ENCODE peak calls at places on chromosomes 5 and 9, in eight cellular contexts. One of them, this sample, is unnamed.

GRCh38 chr5:103260951-103261350 is 2.4 kb downstream of the MACIR start:
- DNase-seq in HFFc6: no peak
- DNase-seq in A549: no peak
- DNase-seq in IMR-90: no peak
- DNase-seq in AG04449: no peak
- DNase-seq in K562: no peak
- DNase-seq in body of pancreas: no peak
- DNase-seq in mesothelial cell of epicardium: no peak
- DNase-seq in this sample: no peak

GRCh38 chr9:87684627-87685204 is 41.2 kb upstream of the CTSL start:
- DNase-seq in AG04449: no peak
- DNase-seq in IMR-90: peak
- DNase-seq in A549: peak
- DNase-seq in HFFc6: no peak
- DNase-seq in mesothelial cell of epicardium: peak
- DNase-seq in K562: peak
- DNase-seq in body of pancreas: peak
- DNase-seq in this sample: peak

GRCh38 chr9:27247756-27248155 is 49.2 kb downstream of the EQTN start:
- DNase-seq in K562: peak
- DNase-seq in body of pancreas: peak
- DNase-seq in IMR-90: peak
- DNase-seq in AG04449: no peak
- DNase-seq in A549: peak
- DNase-seq in mesothelial cell of epicardium: no peak
- DNase-seq in HFFc6: peak
- DNase-seq in this sample: peak

GRCh38 chr9:133148351-133149129 is 15.2 kb downstream of the GBGT1 start:
- DNase-seq in body of pancreas: peak
- DNase-seq in IMR-90: peak
- DNase-seq in HFFc6: peak
- DNase-seq in mesothelial cell of epicardium: peak
- DNase-seq in A549: no peak
- DNase-seq in K562: no peak
- DNase-seq in AG04449: no peak
- DNase-seq in this sample: no peak

GRCh38 chr5:147234825-147235635 is at the start of gene STK32A:
- DNase-seq in A549: peak
- DNase-seq in AG04449: no peak
- DNase-seq in K562: no peak
- DNase-seq in mesothelial cell of epicardium: peak
- DNase-seq in HFFc6: no peak
- DNase-seq in IMR-90: no peak
- DNase-seq in body of pancreas: peak
- DNase-seq in this sample: peak

GRCh38 chr5:135013947-135014570 is 20.0 kb downstream of the PITX1 start:
- DNase-seq in AG04449: no peak
- DNase-seq in IMR-90: peak
- DNase-seq in body of pancreas: peak
- DNase-seq in A549: no peak
- DNase-seq in mesothelial cell of epicardium: peak
- DNase-seq in HFFc6: no peak
- DNase-seq in K562: no peak
- DNase-seq in this sample: no peak

GRCh38 chr5:32193591-32193990 is 19.5 kb upstream of the GOLPH3 start:
- DNase-seq in mesothelial cell of epicardium: peak
- DNase-seq in HFFc6: peak
- DNase-seq in K562: no peak
- DNase-seq in IMR-90: peak
- DNase-seq in AG04449: peak
- DNase-seq in A549: peak
- DNase-seq in body of pancreas: peak
- DNase-seq in this sample: no peak

GRCh38 chr5:141547488-141547887 is 58.6 kb downstream of the PCDHGC5 start:
- DNase-seq in mesothelial cell of epicardium: no peak
- DNase-seq in AG04449: no peak
- DNase-seq in K562: no peak
- DNase-seq in A549: peak
- DNase-seq in HFFc6: peak
- DNase-seq in body of pancreas: no peak
- DNase-seq in IMR-90: peak
- DNase-seq in this sample: no peak

GRCh38 chr9:130118841-130119520 is 53.2 kb upstream of the NCS1 start:
- DNase-seq in A549: no peak
- DNase-seq in IMR-90: peak
- DNase-seq in AG04449: no peak
- DNase-seq in HFFc6: no peak
- DNase-seq in mesothelial cell of epicardium: no peak
- DNase-seq in K562: no peak
- DNase-seq in body of pancreas: no peak
- DNase-seq in this sample: no peak

GRCh38 chr5:52864376-52864775 is 76.7 kb downstream of the ITGA1 start:
- DNase-seq in IMR-90: peak
- DNase-seq in body of pancreas: no peak
- DNase-seq in A549: no peak
- DNase-seq in mesothelial cell of epicardium: no peak
- DNase-seq in HFFc6: peak
- DNase-seq in AG04449: peak
- DNase-seq in K562: no peak
- DNase-seq in this sample: no peak

GRCh38 chr9:71796368-71796767 is 28.1 kb upstream of the CEMIP2 start:
- DNase-seq in A549: peak
- DNase-seq in mesothelial cell of epicardium: no peak
- DNase-seq in HFFc6: peak
- DNase-seq in K562: no peak
- DNase-seq in IMR-90: no peak
- DNase-seq in AG04449: no peak
- DNase-seq in body of pancreas: no peak
- DNase-seq in this sample: no peak

GRCh38 chr9:130433168-130433946 is 11.4 kb upstream of the ASS1 start:
- DNase-seq in A549: peak
- DNase-seq in HFFc6: peak
- DNase-seq in IMR-90: peak
- DNase-seq in body of pancreas: peak
- DNase-seq in K562: no peak
- DNase-seq in mesothelial cell of epicardium: peak
- DNase-seq in AG04449: no peak
- DNase-seq in this sample: peak

GRCh38 chr5:172593721-172594120 is 47.3 kb upstream of the NEURL1B start:
- DNase-seq in A549: no peak
- DNase-seq in body of pancreas: no peak
- DNase-seq in IMR-90: no peak
- DNase-seq in HFFc6: no peak
- DNase-seq in mesothelial cell of epicardium: no peak
- DNase-seq in K562: no peak
- DNase-seq in AG04449: no peak
- DNase-seq in this sample: no peak

GRCh38 chr5:95520176-95520575 is 34.6 kb downstream of the SKIC3 start:
- DNase-seq in A549: no peak
- DNase-seq in mesothelial cell of epicardium: no peak
- DNase-seq in AG04449: no peak
- DNase-seq in body of pancreas: no peak
- DNase-seq in IMR-90: no peak
- DNase-seq in K562: no peak
- DNase-seq in HFFc6: no peak
- DNase-seq in this sample: no peak

GRCh38 chr9:93231716-93232115 is 47.8 kb downstream of the WNK2 start:
- DNase-seq in IMR-90: no peak
- DNase-seq in mesothelial cell of epicardium: no peak
- DNase-seq in A549: no peak
- DNase-seq in AG04449: no peak
- DNase-seq in K562: no peak
- DNase-seq in body of pancreas: no peak
- DNase-seq in HFFc6: no peak
- DNase-seq in this sample: no peak

GRCh38 chr9:131334568-131335105 is 45.1 kb downstream of the PLPP7 start:
- DNase-seq in K562: peak
- DNase-seq in IMR-90: peak
- DNase-seq in mesothelial cell of epicardium: no peak
- DNase-seq in body of pancreas: no peak
- DNase-seq in AG04449: no peak
- DNase-seq in A549: no peak
- DNase-seq in HFFc6: no peak
- DNase-seq in this sample: no peak

GRCh38 chr5:160852049-160852448 is at the start of gene ATP10B:
- DNase-seq in AG04449: no peak
- DNase-seq in IMR-90: no peak
- DNase-seq in body of pancreas: no peak
- DNase-seq in mesothelial cell of epicardium: no peak
- DNase-seq in HFFc6: no peak
- DNase-seq in K562: no peak
- DNase-seq in A549: no peak
- DNase-seq in this sample: no peak

GRCh38 chr5:116418016-116418415 is 156.6 kb downstream of the SEMA6A start:
- DNase-seq in AG04449: no peak
- DNase-seq in K562: no peak
- DNase-seq in IMR-90: no peak
- DNase-seq in HFFc6: no peak
- DNase-seq in body of pancreas: no peak
- DNase-seq in A549: no peak
- DNase-seq in mesothelial cell of epicardium: no peak
- DNase-seq in this sample: no peak

GRCh38 chr5:132736853-132737833 is at the start of gene KIF3A:
- DNase-seq in mesothelial cell of epicardium: peak
- DNase-seq in HFFc6: peak
- DNase-seq in AG04449: peak
- DNase-seq in K562: peak
- DNase-seq in IMR-90: peak
- DNase-seq in A549: peak
- DNase-seq in body of pancreas: peak
- DNase-seq in this sample: peak
- TF ChIP-seq CTCF in mesothelial cell of epicardium: no peak
- TF ChIP-seq CTCF in HFFc6: peak
- TF ChIP-seq CTCF in AG04449: no peak
- TF ChIP-seq CTCF in K562: no peak
- TF ChIP-seq CTCF in IMR-90: no peak
- TF ChIP-seq CTCF in A549: no peak
- TF ChIP-seq CTCF in body of pancreas: no peak
- TF ChIP-seq CTCF in this sample: peak

GRCh38 chr9:34866614-34867013 is 91.5 kb upstream of the PHF24 start:
- DNase-seq in IMR-90: no peak
- DNase-seq in K562: no peak
- DNase-seq in A549: no peak
- DNase-seq in HFFc6: no peak
- DNase-seq in AG04449: no peak
- DNase-seq in mesothelial cell of epicardium: no peak
- DNase-seq in body of pancreas: no peak
- DNase-seq in this sample: no peak

GRCh38 chr9:34863426-34863825 is 94.7 kb upstream of the PHF24 start:
- DNase-seq in AG04449: no peak
- DNase-seq in HFFc6: no peak
- DNase-seq in A549: no peak
- DNase-seq in mesothelial cell of epicardium: no peak
- DNase-seq in body of pancreas: no peak
- DNase-seq in K562: no peak
- DNase-seq in IMR-90: no peak
- DNase-seq in this sample: no peak

GRCh38 chr9:34869390-34869789 is 88.7 kb upstream of the PHF24 start:
- DNase-seq in IMR-90: peak
- DNase-seq in A549: peak
- DNase-seq in body of pancreas: no peak
- DNase-seq in AG04449: no peak
- DNase-seq in HFFc6: peak
- DNase-seq in mesothelial cell of epicardium: no peak
- DNase-seq in K562: no peak
- DNase-seq in this sample: no peak
- TF ChIP-seq CTCF in IMR-90: no peak
- TF ChIP-seq CTCF in A549: peak
- TF ChIP-seq CTCF in body of pancreas: no peak
- TF ChIP-seq CTCF in AG04449: peak
- TF ChIP-seq CTCF in HFFc6: peak
- TF ChIP-seq CTCF in mesothelial cell of epicardium: no peak
- TF ChIP-seq CTCF in K562: peak
- TF ChIP-seq CTCF in this sample: peak

GRCh38 chr9:134839441-134840125 is 41.0 kb upstream of the FCN2 start:
- DNase-seq in K562: peak
- DNase-seq in AG04449: no peak
- DNase-seq in A549: peak
- DNase-seq in body of pancreas: no peak
- DNase-seq in HFFc6: no peak
- DNase-seq in mesothelial cell of epicardium: no peak
- DNase-seq in IMR-90: no peak
- DNase-seq in this sample: no peak
- TF ChIP-seq CTCF in K562: peak
- TF ChIP-seq CTCF in AG04449: no peak
- TF ChIP-seq CTCF in A549: no peak
- TF ChIP-seq CTCF in body of pancreas: no peak
- TF ChIP-seq CTCF in HFFc6: peak
- TF ChIP-seq CTCF in mesothelial cell of epicardium: no peak
- TF ChIP-seq CTCF in IMR-90: no peak
- TF ChIP-seq CTCF in this sample: no peak

GRCh38 chr5:181259283-181259682 is 1.7 kb downstream of the TRIM52 start:
- DNase-seq in body of pancreas: no peak
- DNase-seq in mesothelial cell of epicardium: no peak
- DNase-seq in AG04449: no peak
- DNase-seq in IMR-90: no peak
- DNase-seq in HFFc6: no peak
- DNase-seq in A549: no peak
- DNase-seq in K562: no peak
- DNase-seq in this sample: no peak
- TF ChIP-seq CTCF in body of pancreas: no peak
- TF ChIP-seq CTCF in mesothelial cell of epicardium: no peak
- TF ChIP-seq CTCF in AG04449: no peak
- TF ChIP-seq CTCF in IMR-90: no peak
- TF ChIP-seq CTCF in HFFc6: no peak
- TF ChIP-seq CTCF in A549: no peak
- TF ChIP-seq CTCF in K562: no peak
- TF ChIP-seq CTCF in this sample: no peak

GRCh38 chr9:4548796-4549725 is 58.8 kb downstream of the SLC1A1 start:
- DNase-seq in A549: peak
- DNase-seq in body of pancreas: no peak
- DNase-seq in K562: peak
- DNase-seq in AG04449: no peak
- DNase-seq in IMR-90: no peak
- DNase-seq in HFFc6: peak
- DNase-seq in mesothelial cell of epicardium: no peak
- DNase-seq in this sample: peak
- TF ChIP-seq CTCF in A549: peak
- TF ChIP-seq CTCF in body of pancreas: no peak
- TF ChIP-seq CTCF in K562: peak
- TF ChIP-seq CTCF in AG04449: peak
- TF ChIP-seq CTCF in IMR-90: no peak
- TF ChIP-seq CTCF in HFFc6: peak
- TF ChIP-seq CTCF in mesothelial cell of epicardium: no peak
- TF ChIP-seq CTCF in this sample: peak

GRCh38 chr5:80760178-80760577 is 105.4 kb upstream of the DHFR start:
- DNase-seq in HFFc6: no peak
- DNase-seq in body of pancreas: no peak
- DNase-seq in AG04449: no peak
- DNase-seq in K562: no peak
- DNase-seq in A549: no peak
- DNase-seq in IMR-90: no peak
- DNase-seq in mesothelial cell of epicardium: no peak
- DNase-seq in this sample: no peak
- TF ChIP-seq CTCF in HFFc6: no peak
- TF ChIP-seq CTCF in body of pancreas: no peak
- TF ChIP-seq CTCF in AG04449: no peak
- TF ChIP-seq CTCF in K562: no peak
- TF ChIP-seq CTCF in A549: no peak
- TF ChIP-seq CTCF in IMR-90: no peak
- TF ChIP-seq CTCF in mesothelial cell of epicardium: no peak
- TF ChIP-seq CTCF in this sample: no peak

This sample was measured in progenitor cell of endocrine pancreas.